ENCODE peak calls at places on chromosomes 1 and 21, in eight cellular contexts. R is ovary, S is cardiac fibroblast, I is adrenal gland, W is astrocyte of the spinal cord, F is epithelial cell of esophagus, V is cardiac muscle cell, K is choroid plexus epithelial cell. A is an unnamed sample.

GRCh38 chr1:45326627-45327591 is at the start of gene HPDL:
- DNase-seq in R (peak), S (peak), I (peak), W (peak), F (peak), V (peak), K (peak), A (no peak)

GRCh38 chr1:72105201-72105600 is 177.1 kb downstream of the NEGR1 start:
- DNase-seq in R (no peak), S (peak), I (no peak), W (no peak), F (no peak), V (no peak), K (no peak), A (no peak)

GRCh38 chr1:235929216-235929615 is 62.5 kb upstream of the LYST start:
- DNase-seq in R (no peak), S (peak), I (no peak), W (no peak), F (no peak), V (no peak), K (no peak), A (no peak)

GRCh38 chr21:44974676-44975075 is 34.8 kb downstream of the SLX9 start:
- DNase-seq in R (no peak), S (no peak), I (no peak), W (no peak), F (no peak), V (no peak), K (no peak), A (no peak)

GRCh38 chr1:152111515-152111968 is 3.7 kb downstream of the TCHH start:
- DNase-seq in R (no peak), S (no peak), I (no peak), W (peak), F (peak), V (peak), K (peak), A (peak)

GRCh38 chr1:184632415-184633175 is 122.1 kb downstream of the EDEM3 start:
- DNase-seq in R (no peak), S (no peak), I (no peak), W (no peak), F (peak), V (no peak), K (no peak), A (no peak)

GRCh38 chr1:15501208-15502032 is 22.6 kb downstream of the CASP9 start:
- DNase-seq in R (no peak), S (peak), I (peak), W (peak), F (peak), V (peak), K (peak), A (no peak)

GRCh38 chr1:11150326-11150725 is 38.8 kb upstream of the ANGPTL7 start:
- DNase-seq in R (no peak), S (no peak), I (no peak), W (no peak), F (no peak), V (peak), K (no peak), A (no peak)

GRCh38 chr1:83905315-83905907 is 93.5 kb downstream of the TTLL7 start:
- DNase-seq in R (no peak), S (peak), I (no peak), W (peak), F (peak), V (peak), K (peak), A (no peak)

GRCh38 chr1:222521299-222522104 is 26.4 kb downstream of the HHIPL2 start:
- DNase-seq in R (no peak), S (peak), I (peak), W (no peak), F (peak), V (peak), K (peak), A (no peak)

GRCh38 chr1:204991342-204991844 is 51.6 kb upstream of the CNTN2 start:
- DNase-seq in R (no peak), S (no peak), I (no peak), W (no peak), F (no peak), V (no peak), K (no peak), A (no peak)

GRCh38 chr1:117339866-117340357 is 27.3 kb upstream of the MAN1A2 start:
- DNase-seq in R (no peak), S (peak), I (peak), W (no peak), F (peak), V (peak), K (peak), A (peak)

GRCh38 chr1:156510709-156511108 is 10.1 kb upstream of the MEF2D start:
- DNase-seq in R (peak), S (peak), I (peak), W (peak), F (peak), V (peak), K (peak), A (peak)

GRCh38 chr21:42093991-42094417 is 22.9 kb downstream of the UMODL1 start:
- DNase-seq in R (no peak), S (peak), I (peak), W (peak), F (peak), V (peak), K (peak), A (peak)

GRCh38 chr1:212212901-212213300 is 72.3 kb upstream of the PPP2R5A start:
- DNase-seq in R (no peak), S (no peak), I (no peak), W (no peak), F (no peak), V (peak), K (no peak), A (no peak)

GRCh38 chr1:98008373-98008772 is 87.5 kb upstream of the DPYD start:
- DNase-seq in R (no peak), S (no peak), I (no peak), W (no peak), F (no peak), V (no peak), K (no peak), A (no peak)
- H3K4me3 ChIP-seq in R (no peak), S (no peak), I (no peak), W (no peak), F (no peak), V (no peak), K (no peak), A (no peak)

GRCh38 chr1:154572433-154573167 is 5.0 kb downstream of the CHRNB2 start:
- DNase-seq in R (no peak), S (no peak), I (no peak), W (no peak), F (no peak), V (no peak), K (no peak), A (no peak)

GRCh38 chr1:154575147-154575927 is 7.8 kb downstream of the CHRNB2 start:
- DNase-seq in R (no peak), S (no peak), I (no peak), W (no peak), F (no peak), V (no peak), K (no peak), A (no peak)

GRCh38 chr1:154575951-154576566 is 8.5 kb downstream of the CHRNB2 start:
- DNase-seq in R (no peak), S (no peak), I (no peak), W (no peak), F (no peak), V (no peak), K (no peak), A (no peak)

GRCh38 chr1:154573168-154573510 is 5.6 kb downstream of the CHRNB2 start:
- DNase-seq in R (no peak), S (no peak), I (no peak), W (no peak), F (no peak), V (no peak), K (no peak), A (no peak)

DNA sequence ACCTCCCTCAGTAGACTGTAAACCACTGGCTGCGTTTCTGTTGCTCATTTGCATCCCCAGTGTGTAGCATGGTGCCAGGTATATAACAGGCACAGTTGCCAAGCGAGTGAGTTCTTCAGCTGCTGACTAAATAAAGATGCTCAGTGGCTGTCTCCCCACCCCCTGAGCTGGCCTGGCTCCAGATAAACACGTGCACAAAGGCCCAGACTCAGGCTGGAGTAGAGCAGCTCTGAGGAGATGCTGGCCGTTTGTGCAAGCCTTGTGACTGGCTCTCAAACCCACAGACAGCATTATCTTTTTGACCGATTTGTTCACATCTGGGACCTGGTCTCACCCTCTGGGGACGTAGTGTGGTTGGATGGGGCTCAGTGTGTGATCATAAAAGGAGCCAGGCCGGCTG is 7.1 kb downstream of the CHRNB2 start:
- DNase-seq in R (no peak), S (peak), I (no peak), W (no peak), F (peak), V (peak), K (peak), A (no peak)
- TF ChIP-seq CTCF in R (no peak), S (no peak), I (no peak), W (no peak), F (no peak), V (no peak), K (no peak), A (no peak)

GRCh38 chr1:223731076-223731770 is 18.9 kb downstream of the CAPN2 start:
- DNase-seq in R (peak), S (peak), I (peak), W (peak), F (no peak), V (peak), K (peak), A (no peak)
- H3K4me3 ChIP-seq in R (no peak), S (peak), I (no peak), W (no peak), F (no peak), V (no peak), K (no peak), A (no peak)

DNA sequence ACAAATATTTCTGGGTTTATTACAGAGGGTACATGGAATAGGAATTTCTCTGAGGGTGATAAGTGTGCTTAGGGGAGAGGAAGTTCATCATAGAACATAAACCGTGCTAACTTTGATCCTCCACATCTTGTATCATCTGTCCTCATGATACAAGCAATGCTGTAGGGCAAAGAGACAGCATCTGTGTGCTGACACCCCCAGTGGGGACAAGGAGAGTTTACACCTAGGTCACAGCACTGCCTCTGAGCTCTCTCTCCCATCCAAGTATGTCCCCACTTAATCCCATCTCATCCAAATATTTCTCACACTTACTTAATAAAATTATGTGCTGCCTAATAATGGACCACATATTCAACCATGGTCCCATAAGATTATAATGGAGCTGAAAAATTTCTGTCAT is 4.3 kb upstream of the TEDDM1 start:
- DNase-seq in R (no peak), S (no peak), I (no peak), W (no peak), F (no peak), V (no peak), K (no peak), A (no peak)
- TF ChIP-seq CTCF in R (no peak), S (no peak), I (no peak), W (no peak), F (no peak), V (no peak), K (no peak), A (no peak)

DNA sequence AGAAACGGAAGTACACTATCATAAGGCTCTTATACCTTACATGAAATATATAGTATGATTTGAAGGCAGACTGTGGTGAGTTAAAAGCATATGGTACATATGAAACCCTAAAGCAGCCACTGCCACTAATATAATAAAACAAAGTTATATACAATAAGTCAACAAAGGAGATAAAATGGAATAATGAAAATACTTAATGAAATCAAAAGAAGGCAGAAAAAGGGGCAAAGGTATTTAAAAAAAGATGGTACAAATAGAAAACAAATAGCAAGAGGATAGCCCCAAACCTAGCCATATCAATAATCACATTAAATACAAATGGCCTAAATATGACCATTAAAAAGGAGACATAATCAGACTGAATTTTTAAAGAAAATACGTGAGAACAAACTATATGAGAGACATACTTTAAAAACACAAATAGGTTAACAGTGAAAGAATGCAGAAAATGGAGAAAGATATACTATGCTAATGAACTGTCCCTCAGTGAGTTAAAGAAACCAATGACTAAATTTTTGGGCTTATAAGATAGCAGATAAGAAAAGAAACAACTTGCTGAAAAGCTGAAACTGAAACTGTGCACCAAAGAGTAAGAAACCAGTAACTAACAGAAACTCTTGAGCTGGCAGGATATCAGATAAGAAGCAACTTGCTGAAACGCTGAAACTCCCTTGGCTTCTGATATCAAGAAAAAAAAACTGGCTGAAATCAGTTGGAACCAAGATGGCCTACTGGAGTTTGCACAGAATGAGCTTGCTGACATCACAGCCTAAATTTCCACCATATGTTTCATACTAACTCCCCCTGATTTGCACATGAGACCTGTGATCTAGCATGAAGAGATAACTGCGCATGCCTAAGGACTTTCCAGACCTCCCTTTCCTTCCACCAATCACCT is 44.3 kb upstream of the IL10 start:
- DNase-seq in R (no peak), S (peak), I (no peak), W (no peak), F (no peak), V (peak), K (peak), A (no peak)
- H3K4me3 ChIP-seq in R (no peak), S (no peak), I (no peak), W (no peak), F (no peak), V (no peak), K (no peak), A (no peak)